ENCODE peak calls at places on chromosome 15, in five cellular contexts. O, L, K, A and C are unnamed samples. For H3K4me1, the result is how much of the 10 kb centered on the place peaks cover.

GRCh38 chr15:74829500-74829899 is 3.1 kb downstream of the CPLX3 start:
- DNase-seq in O (no peak), L (no peak), K (no peak), A (no peak), C (no peak)

GRCh38 chr15:76866716-76867321 is 38.3 kb downstream of the SCAPER start:
- DNase-seq in O (no peak), L (no peak), K (no peak), A (no peak), C (no peak)

GRCh38 chr15:96333194-96334016 is 2.9 kb downstream of the NR2F2 start:
- DNase-seq in O (no peak), L (no peak), K (peak), A (no peak), C (peak)

GRCh38 chr15:70880781-70881180 is 11.5 kb downstream of the THAP10 start:
- DNase-seq in O (no peak), L (no peak), K (no peak), A (no peak), C (no peak)

GRCh38 chr15:68644996-68645395 is 66.2 kb downstream of the CORO2B start:
- DNase-seq in O (no peak), L (peak), K (no peak), A (no peak), C (no peak)

GRCh38 chr15:89243691-89244511 is at the start of gene FANCI:
- DNase-seq in O (peak), L (peak), K (peak), A (peak), C (peak)

GRCh38 chr15:29097971-29098370 is 171.7 kb downstream of the NSMCE3 start:
- DNase-seq in O (no peak), L (peak), K (no peak), A (no peak), C (no peak)

GRCh38 chr15:57446393-57446792 is 70.1 kb downstream of the CGNL1 start:
- DNase-seq in O (no peak), L (no peak), K (no peak), A (no peak), C (no peak)

DNA sequence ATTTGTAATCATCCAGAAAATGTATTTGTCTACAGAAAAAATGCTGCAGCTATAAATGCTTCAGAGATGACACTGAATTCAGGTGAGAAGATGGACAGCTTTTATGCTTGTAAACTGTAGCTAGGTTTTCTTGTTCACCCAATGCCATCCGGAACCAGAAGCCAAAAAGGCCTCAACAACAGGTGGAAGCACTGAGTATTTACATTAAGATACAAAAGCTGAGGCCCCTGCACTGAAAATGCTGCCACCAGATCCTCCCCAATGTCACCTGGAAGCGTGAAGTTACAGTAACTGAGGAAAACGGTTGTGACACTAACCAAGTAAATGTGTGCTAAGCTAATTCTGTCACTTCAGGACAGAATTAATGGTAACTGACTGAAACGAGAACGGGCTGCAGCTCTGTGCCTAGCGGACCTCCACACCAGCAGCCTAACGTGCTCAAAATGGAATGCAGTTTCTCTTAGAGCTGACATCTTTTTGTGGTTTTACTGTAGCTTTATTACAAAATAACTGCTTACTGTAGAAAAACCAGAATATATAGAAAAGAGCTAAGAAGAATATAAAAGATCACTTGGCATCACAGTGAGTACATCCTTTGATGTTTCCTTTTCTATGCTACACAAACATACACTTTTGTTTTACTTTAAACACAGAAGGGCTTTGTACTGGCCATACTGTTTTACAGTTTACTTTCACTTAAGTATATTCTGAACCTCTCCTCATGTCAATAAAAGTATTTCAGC is 7.6 kb downstream of the CHSY1 start:
- DNase-seq in O (no peak), L (peak), K (no peak), A (no peak), C (no peak)
- H3K27ac ChIP-seq in O (no peak), L (peak), K (no peak), A (peak), C (no peak)

GRCh38 chr15:25670025-25670554 is 193.0 kb downstream of the ATP10A start:
- DNase-seq in O (peak), L (no peak), K (peak), A (no peak), C (no peak)

GRCh38 chr15:25673351-25673750 is 189.8 kb downstream of the ATP10A start:
- DNase-seq in O (no peak), L (no peak), K (no peak), A (no peak), C (no peak)

GRCh38 chr15:25673972-25674371 is 189.2 kb downstream of the ATP10A start:
- DNase-seq in O (no peak), L (no peak), K (no peak), A (no peak), C (no peak)

GRCh38 chr15:25668901-25669300 is 194.2 kb downstream of the ATP10A start:
- DNase-seq in O (no peak), L (no peak), K (no peak), A (no peak), C (no peak)

GRCh38 chr15:25671132-25671531 is 192.0 kb downstream of the ATP10A start:
- DNase-seq in O (peak), L (no peak), K (peak), A (no peak), C (no peak)
- H3K4me3 ChIP-seq in O (peak), L (no peak), K (peak), A (no peak), C (no peak)

GRCh38 chr15:100784493-100785180 is 95.0 kb upstream of the ALDH1A3 start:
- DNase-seq in O (no peak), L (no peak), K (peak), A (no peak), C (no peak)
- H3K4me1 ChIP-seq in O (under half), L (under half), K (under half), A (under half), C (under half)

GRCh38 chr15:43184407-43185160 is 619 bp upstream of the CCNDBP1 start:
- DNase-seq in O (no peak), L (no peak), K (no peak), A (no peak), C (no peak)

GRCh38 chr15:43187544-43188155 is 2.4 kb downstream of the CCNDBP1 start:
- DNase-seq in O (no peak), L (no peak), K (no peak), A (no peak), C (no peak)

GRCh38 chr15:43183270-43183669 is 1.9 kb upstream of the CCNDBP1 start:
- DNase-seq in O (no peak), L (no peak), K (no peak), A (no peak), C (no peak)

GRCh38 chr15:43185161-43186002 is at the start of gene CCNDBP1:
- DNase-seq in O (peak), L (peak), K (peak), A (peak), C (peak)

DNA sequence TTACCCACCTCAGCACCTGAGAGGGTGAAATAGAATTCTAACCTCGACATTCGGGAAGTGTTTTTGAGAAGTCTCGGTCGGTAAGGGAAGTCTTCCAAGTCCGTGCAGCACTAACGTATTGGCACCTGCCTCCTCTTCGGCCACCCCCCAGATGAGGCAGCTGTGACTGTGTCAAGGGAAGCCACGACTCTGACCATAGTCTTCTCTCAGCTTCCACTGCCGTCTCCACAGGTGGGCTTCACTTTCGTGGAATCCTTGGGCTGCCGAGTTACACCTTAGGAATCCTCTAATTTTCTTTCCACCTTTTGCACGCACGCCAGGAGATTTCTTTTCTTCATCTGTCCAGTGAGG is 775 bp downstream of the CCNDBP1 start:
- DNase-seq in O (no peak), L (no peak), K (no peak), A (no peak), C (no peak)
- H3K27ac ChIP-seq in O (peak), L (peak), K (peak), A (peak), C (peak)